ENCODE peak calls at places on chromosome 11, in four cellular contexts. B is body of pancreas; K is GM06990; D is CD4-positive, CD25-positive, alpha-beta regulatory T cell. C is an unnamed sample.

GRCh38 chr11:67544591-67545242 is 21.5 kb upstream of the CABP2 start:
- DNase-seq in K (no peak), D (no peak), B (no peak), C (no peak)

GRCh38 chr11:32374261-32374711 is 61.1 kb downstream of the WT1 start:
- DNase-seq in B (peak; percentile 30), K (peak; percentile 44), D (no peak), C (peak; percentile 51)

GRCh38 chr11:131744847-131745246 is 374.4 kb downstream of the NTM start:
- DNase-seq in D (no peak), B (no peak), K (no peak), C (peak; percentile 18)

GRCh38 chr11:45267660-45268340 is 18.3 kb downstream of the SYT13 start:
- DNase-seq in K (no peak), D (no peak), B (no peak), C (no peak)

GRCh38 chr11:45872513-45873356 is 12.7 kb upstream of the MAPK8IP1 start:
- DNase-seq in K (no peak), B (peak; percentile 68), D (no peak), C (peak; percentile 85)

GRCh38 chr11:68338041-68338800 is 25.8 kb downstream of the LRP5 start:
- DNase-seq in K (no peak), D (no peak), B (no peak), C (no peak)

GRCh38 chr11:87445002-87445401 is 407.3 kb downstream of the TMEM135 start:
- DNase-seq in D (no peak), K (no peak), B (no peak), C (peak; percentile 46)

GRCh38 chr11:128757886-128758612 is 64.2 kb downstream of the FLI1 start:
- DNase-seq in K (peak; percentile 81), D (no peak), B (no peak), C (no peak)

GRCh38 chr11:102401905-102402304 is 50.7 kb downstream of the TMEM123 start:
- DNase-seq in B (no peak), K (no peak), D (no peak), C (no peak)

GRCh38 chr11:12724301-12725046 is 50.3 kb downstream of the TEAD1 start:
- DNase-seq in K (no peak), B (peak; percentile 77), D (no peak), C (peak; percentile 95)

GRCh38 chr11:34274712-34275398 is 83.0 kb downstream of the ABTB2 start:
- DNase-seq in D (no peak), B (peak; percentile 82), K (no peak), C (peak; percentile 99)